ENCODE peak calls at places on chromosome 15, in five cellular contexts. One of them, this sample, is unnamed.

GRCh38 chr15:46933332-46933731 is 784.0 kb upstream of the SEMA6D start:
- DNase-seq in osteoblast: no peak
- DNase-seq in endothelial cell of umbilical vein: no peak
- DNase-seq in A549: no peak
- DNase-seq in OCI-LY7: no peak
- DNase-seq in this sample: no peak

GRCh38 chr15:72902245-72902928 is 118.8 kb upstream of the ADPGK start:
- DNase-seq in osteoblast: peak
- DNase-seq in endothelial cell of umbilical vein: no peak
- DNase-seq in A549: no peak
- DNase-seq in OCI-LY7: no peak
- DNase-seq in this sample: peak

GRCh38 chr15:82064824-82065223 is 19.0 kb upstream of the MEX3B start:
- DNase-seq in osteoblast: peak
- DNase-seq in endothelial cell of umbilical vein: peak
- DNase-seq in A549: no peak
- DNase-seq in OCI-LY7: no peak
- DNase-seq in this sample: no peak

GRCh38 chr15:48806151-48806550 is 4.7 kb downstream of the CEP152 start:
- DNase-seq in osteoblast: peak
- DNase-seq in endothelial cell of umbilical vein: no peak
- DNase-seq in A549: no peak
- DNase-seq in OCI-LY7: peak
- DNase-seq in this sample: no peak

GRCh38 chr15:89340586-89340985 is 6.0 kb upstream of the POLG start:
- DNase-seq in osteoblast: no peak
- DNase-seq in endothelial cell of umbilical vein: no peak
- DNase-seq in A549: no peak
- DNase-seq in OCI-LY7: no peak
- DNase-seq in this sample: no peak

GRCh38 chr15:81948751-81949150 is 97.1 kb downstream of the MEX3B start:
- DNase-seq in osteoblast: no peak
- DNase-seq in endothelial cell of umbilical vein: no peak
- DNase-seq in A549: no peak
- DNase-seq in OCI-LY7: peak
- DNase-seq in this sample: no peak

GRCh38 chr15:92277776-92278175 is 115.9 kb upstream of the ST8SIA2 start:
- DNase-seq in osteoblast: no peak
- DNase-seq in endothelial cell of umbilical vein: no peak
- DNase-seq in A549: peak
- DNase-seq in OCI-LY7: peak
- DNase-seq in this sample: peak

GRCh38 chr15:35306361-35306981 is 221.4 kb upstream of the NANOGP8 start:
- DNase-seq in osteoblast: no peak
- DNase-seq in endothelial cell of umbilical vein: peak
- DNase-seq in A549: no peak
- DNase-seq in OCI-LY7: no peak
- DNase-seq in this sample: peak

GRCh38 chr15:45573961-45574629 is 13.1 kb upstream of the BLOC1S6 start:
- DNase-seq in osteoblast: no peak
- DNase-seq in endothelial cell of umbilical vein: no peak
- DNase-seq in A549: no peak
- DNase-seq in OCI-LY7: peak
- DNase-seq in this sample: peak

GRCh38 chr15:42994546-42994945 is 74.0 kb upstream of the TTBK2 start:
- DNase-seq in osteoblast: peak
- DNase-seq in endothelial cell of umbilical vein: no peak
- DNase-seq in A549: no peak
- DNase-seq in OCI-LY7: no peak
- DNase-seq in this sample: no peak

GRCh38 chr15:69718916-69719315 is 266.3 kb downstream of the RPLP1 start:
- DNase-seq in osteoblast: no peak
- DNase-seq in endothelial cell of umbilical vein: no peak
- DNase-seq in A549: no peak
- DNase-seq in OCI-LY7: peak
- DNase-seq in this sample: no peak

GRCh38 chr15:31379042-31379441 is 52.4 kb downstream of the KLF13 start:
- DNase-seq in osteoblast: peak
- DNase-seq in endothelial cell of umbilical vein: no peak
- DNase-seq in A549: no peak
- DNase-seq in OCI-LY7: no peak
- DNase-seq in this sample: no peak

GRCh38 chr15:75508741-75509532 is 57.4 kb upstream of the SIN3A start:
- DNase-seq in osteoblast: peak
- DNase-seq in endothelial cell of umbilical vein: peak
- DNase-seq in A549: peak
- DNase-seq in OCI-LY7: peak
- DNase-seq in this sample: peak

GRCh38 chr15:43085921-43086320 is 19.9 kb downstream of the UBR1 start:
- DNase-seq in osteoblast: no peak
- DNase-seq in endothelial cell of umbilical vein: no peak
- DNase-seq in A549: no peak
- DNase-seq in OCI-LY7: no peak
- DNase-seq in this sample: no peak

GRCh38 chr15:31605467-31605931 is 278.9 kb downstream of the KLF13 start:
- DNase-seq in osteoblast: no peak
- DNase-seq in endothelial cell of umbilical vein: no peak
- DNase-seq in A549: no peak
- DNase-seq in OCI-LY7: no peak
- DNase-seq in this sample: peak

GRCh38 chr15:41782486-41783271 is 8.4 kb downstream of the MAPKBP1 start:
- DNase-seq in osteoblast: no peak
- DNase-seq in endothelial cell of umbilical vein: no peak
- DNase-seq in A549: no peak
- DNase-seq in OCI-LY7: peak
- DNase-seq in this sample: no peak
- H3K4me3 ChIP-seq in osteoblast: no peak
- H3K4me3 ChIP-seq in endothelial cell of umbilical vein: no peak
- H3K4me3 ChIP-seq in A549: no peak
- H3K4me3 ChIP-seq in OCI-LY7: peak
- H3K4me3 ChIP-seq in this sample: no peak

DNA sequence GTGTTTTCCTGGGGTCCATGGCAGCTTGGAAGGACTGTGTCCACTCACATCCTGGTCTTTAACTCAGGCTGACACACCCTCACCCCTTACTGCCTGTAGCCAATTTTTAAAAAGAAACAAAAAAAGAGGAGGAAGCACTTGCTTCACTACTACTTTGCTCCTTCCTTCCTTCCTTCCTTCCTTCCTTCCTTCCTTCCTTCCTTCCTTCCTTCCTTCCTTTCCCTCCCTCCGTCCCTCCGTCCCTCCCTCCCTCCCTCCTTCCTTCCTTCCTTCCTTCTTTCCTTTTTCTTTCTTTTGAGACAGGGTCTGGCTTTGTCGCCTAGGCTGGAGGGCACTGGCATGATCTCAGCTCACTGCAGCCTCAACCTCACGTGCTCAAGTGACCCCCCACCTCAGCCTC is 25.5 kb upstream of the AKAP13 start:
- DNase-seq in osteoblast: no peak
- DNase-seq in endothelial cell of umbilical vein: no peak
- DNase-seq in A549: no peak
- DNase-seq in OCI-LY7: no peak
- DNase-seq in this sample: no peak
- H3K4me2 ChIP-seq in osteoblast: peak
- H3K4me2 ChIP-seq in endothelial cell of umbilical vein: no peak
- H3K4me2 ChIP-seq in A549: no peak
- H3K4me2 ChIP-seq in OCI-LY7: no peak
- H3K4me2 ChIP-seq in this sample: no peak

GRCh38 chr15:51093488-51093864 is 1.2 kb downstream of the TNFAIP8L3 start:
- DNase-seq in osteoblast: no peak
- DNase-seq in endothelial cell of umbilical vein: no peak
- DNase-seq in A549: no peak
- DNase-seq in OCI-LY7: no peak
- DNase-seq in this sample: no peak
- H3K4me3 ChIP-seq in osteoblast: peak
- H3K4me3 ChIP-seq in endothelial cell of umbilical vein: peak
- H3K4me3 ChIP-seq in A549: no peak
- H3K4me3 ChIP-seq in OCI-LY7: no peak
- H3K4me3 ChIP-seq in this sample: peak

GRCh38 chr15:33125883-33126535 is 68.5 kb downstream of the FMN1 start:
- DNase-seq in osteoblast: peak
- DNase-seq in endothelial cell of umbilical vein: no peak
- DNase-seq in A549: no peak
- DNase-seq in OCI-LY7: no peak
- DNase-seq in this sample: no peak

GRCh38 chr15:33131880-33132279 is 62.6 kb downstream of the FMN1 start:
- DNase-seq in osteoblast: peak
- DNase-seq in endothelial cell of umbilical vein: peak
- DNase-seq in A549: no peak
- DNase-seq in OCI-LY7: no peak
- DNase-seq in this sample: no peak

GRCh38 chr15:33124275-33124674 is 70.2 kb downstream of the FMN1 start:
- DNase-seq in osteoblast: peak
- DNase-seq in endothelial cell of umbilical vein: no peak
- DNase-seq in A549: no peak
- DNase-seq in OCI-LY7: no peak
- DNase-seq in this sample: no peak

GRCh38 chr15:33126559-33127290 is 67.8 kb downstream of the FMN1 start:
- DNase-seq in osteoblast: peak
- DNase-seq in endothelial cell of umbilical vein: peak
- DNase-seq in A549: peak
- DNase-seq in OCI-LY7: peak
- DNase-seq in this sample: peak
- H3K4me2 ChIP-seq in osteoblast: peak
- H3K4me2 ChIP-seq in endothelial cell of umbilical vein: peak
- H3K4me2 ChIP-seq in A549: peak
- H3K4me2 ChIP-seq in OCI-LY7: peak
- H3K4me2 ChIP-seq in this sample: peak

GRCh38 chr15:51878446-51879386 is 49.3 kb downstream of the TMOD3 start:
- DNase-seq in osteoblast: no peak
- DNase-seq in endothelial cell of umbilical vein: peak
- DNase-seq in A549: no peak
- DNase-seq in OCI-LY7: no peak
- DNase-seq in this sample: peak
- H3K4me3 ChIP-seq in osteoblast: no peak
- H3K4me3 ChIP-seq in endothelial cell of umbilical vein: no peak
- H3K4me3 ChIP-seq in A549: peak
- H3K4me3 ChIP-seq in OCI-LY7: no peak
- H3K4me3 ChIP-seq in this sample: no peak

This sample was measured in hepatocyte.